ENCODE peak calls at places on chromosomes 5 and 9, in ten cellular contexts. One of them, this sample, is unnamed.
A peak's percentile ranks its signal among the peaks of the same experiment; 100 is the strongest.

GRCh38 chr9:7150153-7150890 is 392.5 kb downstream of the KDM4C start:
- DNase-seq in ovary: no peak
- DNase-seq in heart left ventricle: no peak
- DNase-seq in uterus: no peak
- DNase-seq in vagina: no peak
- DNase-seq in endothelial cell of umbilical vein: no peak
- DNase-seq in breast epithelium: no peak
- DNase-seq in spleen: peak; percentile 49
- DNase-seq in HCT116: no peak
- DNase-seq in stomach: no peak
- DNase-seq in this sample: no peak

GRCh38 chr9:17625644-17626388 is 47.0 kb downstream of the SH3GL2 start:
- DNase-seq in ovary: no peak
- DNase-seq in heart left ventricle: no peak
- DNase-seq in uterus: no peak
- DNase-seq in vagina: no peak
- DNase-seq in endothelial cell of umbilical vein: no peak
- DNase-seq in breast epithelium: no peak
- DNase-seq in spleen: no peak
- DNase-seq in HCT116: no peak
- DNase-seq in stomach: no peak
- DNase-seq in this sample: no peak

GRCh38 chr5:134491841-134492442 is 33.5 kb upstream of the JADE2 start:
- DNase-seq in ovary: no peak
- DNase-seq in heart left ventricle: no peak
- DNase-seq in uterus: no peak
- DNase-seq in vagina: no peak
- DNase-seq in endothelial cell of umbilical vein: no peak
- DNase-seq in breast epithelium: no peak
- DNase-seq in spleen: peak; percentile 52
- DNase-seq in HCT116: no peak
- DNase-seq in stomach: peak; percentile 11
- DNase-seq in this sample: no peak

GRCh38 chr5:5523066-5523505 is 100.6 kb downstream of the ICE1 start:
- DNase-seq in ovary: no peak
- DNase-seq in heart left ventricle: no peak
- DNase-seq in uterus: no peak
- DNase-seq in vagina: no peak
- DNase-seq in endothelial cell of umbilical vein: no peak
- DNase-seq in breast epithelium: no peak
- DNase-seq in spleen: no peak
- DNase-seq in HCT116: peak; percentile 6
- DNase-seq in stomach: no peak
- DNase-seq in this sample: no peak

GRCh38 chr5:172748341-172748843 is 22.6 kb downstream of the DUSP1 start:
- DNase-seq in ovary: peak; percentile 40
- DNase-seq in heart left ventricle: peak; percentile 90
- DNase-seq in uterus: peak; percentile 65
- DNase-seq in vagina: no peak
- DNase-seq in endothelial cell of umbilical vein: peak; percentile 96
- DNase-seq in breast epithelium: no peak
- DNase-seq in spleen: peak; percentile 81
- DNase-seq in HCT116: no peak
- DNase-seq in stomach: no peak
- DNase-seq in this sample: no peak

GRCh38 chr5:78669331-78669730 is 20.8 kb upstream of the LHFPL2 start:
- DNase-seq in ovary: no peak
- DNase-seq in heart left ventricle: no peak
- DNase-seq in uterus: no peak
- DNase-seq in vagina: no peak
- DNase-seq in endothelial cell of umbilical vein: no peak
- DNase-seq in breast epithelium: no peak
- DNase-seq in spleen: no peak
- DNase-seq in HCT116: no peak
- DNase-seq in stomach: no peak
- DNase-seq in this sample: no peak

GRCh38 chr5:6309949-6310348 is 68.4 kb downstream of the MED10 start:
- DNase-seq in ovary: no peak
- DNase-seq in heart left ventricle: no peak
- DNase-seq in uterus: no peak
- DNase-seq in vagina: no peak
- DNase-seq in endothelial cell of umbilical vein: no peak
- DNase-seq in breast epithelium: no peak
- DNase-seq in spleen: no peak
- DNase-seq in HCT116: no peak
- DNase-seq in stomach: no peak
- DNase-seq in this sample: no peak

GRCh38 chr5:179265529-179266290 is 79.6 kb downstream of the ADAMTS2 start:
- DNase-seq in ovary: peak; percentile 94
- DNase-seq in heart left ventricle: peak; percentile 88
- DNase-seq in uterus: peak; percentile 98
- DNase-seq in vagina: peak; percentile 98
- DNase-seq in endothelial cell of umbilical vein: no peak
- DNase-seq in breast epithelium: peak; percentile 72
- DNase-seq in spleen: peak; percentile 78
- DNase-seq in HCT116: no peak
- DNase-seq in stomach: peak; percentile 62
- DNase-seq in this sample: no peak

GRCh38 chr9:35074791-35075190 is 2.4 kb upstream of the VCP start:
- DNase-seq in ovary: no peak
- DNase-seq in heart left ventricle: no peak
- DNase-seq in uterus: no peak
- DNase-seq in vagina: no peak
- DNase-seq in endothelial cell of umbilical vein: no peak
- DNase-seq in breast epithelium: peak; percentile 35
- DNase-seq in spleen: no peak
- DNase-seq in HCT116: no peak
- DNase-seq in stomach: no peak
- DNase-seq in this sample: no peak

GRCh38 chr5:172374783-172375182 is 79.5 kb downstream of the SH3PXD2B start:
- DNase-seq in ovary: no peak
- DNase-seq in heart left ventricle: no peak
- DNase-seq in uterus: no peak
- DNase-seq in vagina: no peak
- DNase-seq in endothelial cell of umbilical vein: no peak
- DNase-seq in breast epithelium: no peak
- DNase-seq in spleen: no peak
- DNase-seq in HCT116: no peak
- DNase-seq in stomach: no peak
- DNase-seq in this sample: no peak

GRCh38 chr5:57494104-57495098 is 11.8 kb upstream of the ACTBL2 start:
- DNase-seq in ovary: peak; percentile 40
- DNase-seq in heart left ventricle: peak; percentile 67
- DNase-seq in uterus: no peak
- DNase-seq in vagina: no peak
- DNase-seq in endothelial cell of umbilical vein: peak; percentile 93
- DNase-seq in breast epithelium: no peak
- DNase-seq in spleen: no peak
- DNase-seq in HCT116: peak; percentile 90
- DNase-seq in stomach: peak; percentile 77
- DNase-seq in this sample: peak; percentile 3

DNA sequence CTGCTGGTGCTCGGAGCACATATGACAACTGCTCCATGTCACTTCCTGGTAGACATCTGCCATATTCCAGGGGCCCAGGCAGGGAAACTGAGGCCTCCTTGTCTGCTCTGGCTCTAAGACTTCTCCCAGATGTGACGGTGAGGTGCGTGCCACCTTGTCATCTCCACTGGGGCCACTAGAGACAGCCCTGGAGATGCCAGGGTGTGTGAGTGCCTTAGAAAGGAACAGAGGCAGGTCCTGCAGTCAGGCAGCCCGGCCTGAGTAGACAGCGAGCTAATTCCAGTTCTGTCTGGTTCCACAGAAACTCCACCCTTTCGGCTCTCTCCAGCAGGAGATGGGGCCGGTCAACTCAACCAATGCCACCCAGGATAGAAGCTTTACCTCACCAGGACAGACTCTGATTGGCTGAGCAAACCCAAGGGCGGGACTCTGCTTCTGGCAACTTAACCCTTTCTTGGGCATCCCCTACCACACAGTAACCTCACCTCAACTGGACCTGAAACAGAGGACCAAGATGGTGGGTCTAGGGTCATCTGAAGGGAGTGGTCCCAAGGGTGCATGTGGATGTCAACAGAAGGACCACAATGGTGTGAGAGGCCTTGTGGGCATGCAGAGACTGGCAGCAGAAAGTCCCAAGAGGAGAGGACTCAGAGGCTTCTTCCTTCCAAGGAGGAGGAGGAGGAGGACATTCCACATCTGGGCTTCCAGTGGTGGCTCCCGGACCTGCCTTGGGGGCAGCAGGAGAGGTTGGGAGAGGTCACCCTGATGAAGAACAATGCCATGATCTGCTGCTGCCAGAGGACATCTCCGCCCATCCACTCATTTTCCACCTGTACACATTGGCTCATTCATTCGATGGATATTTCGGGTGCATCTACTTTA is 77.7 kb downstream of the RGS3 start:
- DNase-seq in ovary: no peak
- DNase-seq in heart left ventricle: no peak
- DNase-seq in uterus: no peak
- DNase-seq in vagina: no peak
- DNase-seq in endothelial cell of umbilical vein: peak; percentile 42
- DNase-seq in breast epithelium: no peak
- DNase-seq in spleen: peak; percentile 64
- DNase-seq in HCT116: peak; percentile 54
- DNase-seq in stomach: peak; percentile 69
- DNase-seq in this sample: no peak
- TF ChIP-seq POLR2A in ovary: no peak
- TF ChIP-seq POLR2A in heart left ventricle: no peak
- TF ChIP-seq POLR2A in uterus: no peak
- TF ChIP-seq POLR2A in vagina: no peak
- TF ChIP-seq POLR2A in endothelial cell of umbilical vein: peak; percentile 10
- TF ChIP-seq POLR2A in breast epithelium: no peak
- TF ChIP-seq POLR2A in spleen: no peak
- TF ChIP-seq POLR2A in HCT116: peak; percentile 36
- TF ChIP-seq POLR2A in stomach: no peak
- TF ChIP-seq POLR2A in this sample: no peak

GRCh38 chr9:84738353-84738752 is 68.8 kb downstream of the NTRK2 start:
- DNase-seq in ovary: no peak
- DNase-seq in heart left ventricle: no peak
- DNase-seq in uterus: no peak
- DNase-seq in vagina: no peak
- DNase-seq in endothelial cell of umbilical vein: no peak
- DNase-seq in breast epithelium: no peak
- DNase-seq in spleen: no peak
- DNase-seq in HCT116: no peak
- DNase-seq in stomach: no peak
- DNase-seq in this sample: no peak
- H3K36me3 ChIP-seq in ovary: no peaks in the 10 kb centered on the region
- H3K36me3 ChIP-seq in heart left ventricle: no peaks in the 10 kb centered on the region
- H3K36me3 ChIP-seq in uterus: no peaks in the 10 kb centered on the region
- H3K36me3 ChIP-seq in vagina: no peaks in the 10 kb centered on the region
- H3K36me3 ChIP-seq in endothelial cell of umbilical vein: no peaks in the 10 kb centered on the region
- H3K36me3 ChIP-seq in breast epithelium: no peaks in the 10 kb centered on the region
- H3K36me3 ChIP-seq in spleen: no peaks in the 10 kb centered on the region
- H3K36me3 ChIP-seq in HCT116: no peaks in the 10 kb centered on the region
- H3K36me3 ChIP-seq in stomach: no peaks in the 10 kb centered on the region
- H3K36me3 ChIP-seq in this sample: no peaks in the 10 kb centered on the region

GRCh38 chr9:112582863-112583262 is 96.2 kb downstream of the KIAA1958 start:
- DNase-seq in ovary: no peak
- DNase-seq in heart left ventricle: no peak
- DNase-seq in uterus: no peak
- DNase-seq in vagina: no peak
- DNase-seq in endothelial cell of umbilical vein: no peak
- DNase-seq in breast epithelium: no peak
- DNase-seq in spleen: no peak
- DNase-seq in HCT116: no peak
- DNase-seq in stomach: no peak
- DNase-seq in this sample: no peak
- H3K27ac ChIP-seq in ovary: no peak overlapping the region
- H3K27ac ChIP-seq in heart left ventricle: no peak overlapping the region
- H3K27ac ChIP-seq in uterus: no peak overlapping the region
- H3K27ac ChIP-seq in vagina: no peak overlapping the region
- H3K27ac ChIP-seq in endothelial cell of umbilical vein: no peak overlapping the region
- H3K27ac ChIP-seq in breast epithelium: no peak overlapping the region
- H3K27ac ChIP-seq in spleen: no peak overlapping the region
- H3K27ac ChIP-seq in HCT116: no peak overlapping the region
- H3K27ac ChIP-seq in stomach: no peak overlapping the region
- H3K27ac ChIP-seq in this sample: no peak overlapping the region

GRCh38 chr9:108607607-108608006 is 248.2 kb downstream of the ACTL7B start:
- DNase-seq in ovary: no peak
- DNase-seq in heart left ventricle: no peak
- DNase-seq in uterus: no peak
- DNase-seq in vagina: no peak
- DNase-seq in endothelial cell of umbilical vein: no peak
- DNase-seq in breast epithelium: no peak
- DNase-seq in spleen: no peak
- DNase-seq in HCT116: no peak
- DNase-seq in stomach: no peak
- DNase-seq in this sample: no peak
- TF ChIP-seq POLR2A in ovary: no peak
- TF ChIP-seq POLR2A in heart left ventricle: no peak
- TF ChIP-seq POLR2A in uterus: no peak
- TF ChIP-seq POLR2A in vagina: no peak
- TF ChIP-seq POLR2A in endothelial cell of umbilical vein: no peak
- TF ChIP-seq POLR2A in breast epithelium: no peak
- TF ChIP-seq POLR2A in spleen: no peak
- TF ChIP-seq POLR2A in HCT116: no peak
- TF ChIP-seq POLR2A in stomach: no peak
- TF ChIP-seq POLR2A in this sample: no peak

GRCh38 chr9:123237220-123237619 is 31.2 kb downstream of the STRBP start:
- DNase-seq in ovary: no peak
- DNase-seq in heart left ventricle: no peak
- DNase-seq in uterus: no peak
- DNase-seq in vagina: no peak
- DNase-seq in endothelial cell of umbilical vein: no peak
- DNase-seq in breast epithelium: no peak
- DNase-seq in spleen: no peak
- DNase-seq in HCT116: no peak
- DNase-seq in stomach: no peak
- DNase-seq in this sample: no peak

GRCh38 chr9:123238364-123238763 is 30.0 kb downstream of the STRBP start:
- DNase-seq in ovary: no peak
- DNase-seq in heart left ventricle: no peak
- DNase-seq in uterus: no peak
- DNase-seq in vagina: no peak
- DNase-seq in endothelial cell of umbilical vein: no peak
- DNase-seq in breast epithelium: no peak
- DNase-seq in spleen: no peak
- DNase-seq in HCT116: no peak
- DNase-seq in stomach: no peak
- DNase-seq in this sample: no peak

GRCh38 chr9:123235448-123235847 is 32.9 kb downstream of the STRBP start:
- DNase-seq in ovary: no peak
- DNase-seq in heart left ventricle: no peak
- DNase-seq in uterus: no peak
- DNase-seq in vagina: no peak
- DNase-seq in endothelial cell of umbilical vein: no peak
- DNase-seq in breast epithelium: no peak
- DNase-seq in spleen: no peak
- DNase-seq in HCT116: no peak
- DNase-seq in stomach: no peak
- DNase-seq in this sample: no peak

GRCh38 chr9:123234853-123235252 is 33.5 kb downstream of the STRBP start:
- DNase-seq in ovary: no peak
- DNase-seq in heart left ventricle: no peak
- DNase-seq in uterus: no peak
- DNase-seq in vagina: no peak
- DNase-seq in endothelial cell of umbilical vein: no peak
- DNase-seq in breast epithelium: no peak
- DNase-seq in spleen: no peak
- DNase-seq in HCT116: no peak
- DNase-seq in stomach: no peak
- DNase-seq in this sample: no peak

GRCh38 chr9:123239726-123240125 is 28.7 kb downstream of the STRBP start:
- DNase-seq in ovary: no peak
- DNase-seq in heart left ventricle: no peak
- DNase-seq in uterus: no peak
- DNase-seq in vagina: no peak
- DNase-seq in endothelial cell of umbilical vein: no peak
- DNase-seq in breast epithelium: no peak
- DNase-seq in spleen: no peak
- DNase-seq in HCT116: no peak
- DNase-seq in stomach: no peak
- DNase-seq in this sample: no peak
- H3K36me3 ChIP-seq in ovary: no peaks in the 10 kb centered on the region
- H3K36me3 ChIP-seq in heart left ventricle: no peaks in the 10 kb centered on the region
- H3K36me3 ChIP-seq in uterus: no peaks in the 10 kb centered on the region
- H3K36me3 ChIP-seq in vagina: no peaks in the 10 kb centered on the region
- H3K36me3 ChIP-seq in endothelial cell of umbilical vein: no peaks in the 10 kb centered on the region
- H3K36me3 ChIP-seq in breast epithelium: no peaks in the 10 kb centered on the region
- H3K36me3 ChIP-seq in spleen: no peaks in the 10 kb centered on the region
- H3K36me3 ChIP-seq in HCT116: no peaks in the 10 kb centered on the region
- H3K36me3 ChIP-seq in stomach: no peaks in the 10 kb centered on the region
- H3K36me3 ChIP-seq in this sample: no peaks in the 10 kb centered on the region